ENCODE peak calls at places on chromosomes 13 and 19, in eight cellular contexts. M is heart right ventricle; A is iris pigment epithelial cell; X is AG08395; T is effector memory CD4-positive, alpha-beta T cell; V is coronary artery; W is dorsolateral prefrontal cortex; U is NCI-H1436. P is an unnamed sample.

GRCh38 chr13:110197041-110197440 is 109.9 kb downstream of the COL4A1 start:
- DNase-seq in M (no peak), A (peak), X (no peak), T (no peak), V (peak), W (no peak), U (no peak), P (no peak)

GRCh38 chr19:47848871-47849473 is 10.1 kb upstream of the TPRX2 start:
- DNase-seq in M (peak), A (peak), X (no peak), T (no peak), V (no peak), W (no peak), U (no peak), P (no peak)

GRCh38 chr19:35013820-35014754 is 14.0 kb downstream of the GRAMD1A start:
- DNase-seq in M (no peak), A (no peak), X (no peak), T (peak), V (peak), W (no peak), U (no peak), P (peak)

GRCh38 chr19:49338691-49339363 is 3.6 kb downstream of the CD37 start:
- DNase-seq in M (peak), A (peak), X (peak), T (no peak), V (peak), W (no peak), U (no peak), P (no peak)

GRCh38 chr19:15463865-15464371 is 426 bp downstream of the RASAL3 start:
- DNase-seq in M (no peak), A (no peak), X (no peak), T (peak), V (no peak), W (no peak), U (no peak), P (peak)

GRCh38 chr19:11675569-11675968 is 63.2 kb downstream of the ZNF823 start:
- DNase-seq in M (no peak), A (no peak), X (no peak), T (no peak), V (no peak), W (no peak), U (no peak), P (no peak)

GRCh38 chr13:48403151-48403631 is 9.7 kb downstream of the LPAR6 start:
- DNase-seq in M (no peak), A (peak), X (no peak), T (no peak), V (no peak), W (no peak), U (no peak), P (peak)

GRCh38 chr19:50859849-50860248 is 5.1 kb downstream of the KLK3 start:
- DNase-seq in M (no peak), A (no peak), X (no peak), T (no peak), V (no peak), W (no peak), U (no peak), P (no peak)

GRCh38 chr19:40143612-40144011 is 47.6 kb upstream of the MAP3K10 start:
- DNase-seq in M (peak), A (no peak), X (no peak), T (no peak), V (no peak), W (no peak), U (no peak), P (peak)

GRCh38 chr13:36420437-36420891 is 11.8 kb upstream of the CCNA1 start:
- DNase-seq in M (peak), A (peak), X (peak), T (peak), V (no peak), W (peak), U (peak), P (peak)